ENCODE peak calls at places on chromosomes 7 and 10, in ten cellular contexts. J is uterus; A is dorsolateral prefrontal cortex; L is WERI-Rb-1; B is iris pigment epithelial cell; O is stimulated activated CD8-positive, alpha-beta memory T cell treated with anti-CD3 and anti-CD28 coated beads, Interleukin-2, amount 100 ng/mL, for 1 hour; Y is GM13977; U is Panc1; T is caudate nucleus; Z is ELR. R is an unnamed sample.

GRCh38 chr10:17431871-17432311 is 22.5 kb downstream of the ST8SIA6 start:
- DNase-seq in J (no peak), L (no peak), U (no peak), B (peak), T (no peak), Y (no peak), A (no peak), O (no peak), Z (peak), R (no peak)

GRCh38 chr7:67593807-67594206 is 597.2 kb downstream of the TYW1 start:
- DNase-seq in J (no peak), L (no peak), T (no peak), A (no peak), B (no peak), Z (no peak), O (no peak), Y (no peak), U (no peak), R (no peak)

GRCh38 chr10:35607475-35608316 is 2.6 kb downstream of the GJD4 start:
- DNase-seq in U (no peak), T (no peak), A (no peak), Z (peak), O (no peak), J (no peak), L (no peak), Y (peak), B (no peak), R (no peak)

GRCh38 chr10:34723746-34724145 is 91.3 kb downstream of the PARD3 start:
- DNase-seq in B (peak), O (no peak), Y (peak), Z (peak), J (peak), L (peak), T (no peak), A (no peak), U (no peak), R (no peak)

GRCh38 chr10:18368681-18369080 is 228.5 kb downstream of the CACNB2 start:
- DNase-seq in T (no peak), Y (no peak), B (peak), J (no peak), L (no peak), O (no peak), U (no peak), Z (peak), A (no peak), R (no peak)

GRCh38 chr10:33368086-33368485 is 33.6 kb upstream of the NRP1 start:
- DNase-seq in T (no peak), Y (no peak), B (no peak), A (no peak), U (no peak), Z (no peak), J (no peak), L (no peak), O (no peak), R (no peak)

GRCh38 chr7:98970805-98971204 is 92.5 kb downstream of the TRRAP start:
- DNase-seq in A (no peak), T (no peak), B (no peak), O (no peak), J (no peak), Y (no peak), Z (no peak), L (no peak), U (no peak), R (no peak)

GRCh38 chr7:147524726-147525245 is 1065.8 kb upstream of the C7orf33 start:
- DNase-seq in Y (no peak), Z (no peak), A (no peak), U (no peak), L (no peak), J (no peak), B (no peak), T (no peak), O (no peak), R (no peak)

GRCh38 chr10:1044146-1044545 is 4.8 kb downstream of the IDI1 start:
- DNase-seq in L (no peak), B (no peak), J (no peak), T (no peak), A (no peak), Z (no peak), U (no peak), Y (no peak), O (no peak), R (no peak)

GRCh38 chr7:87784424-87784823 is 91.7 kb downstream of the SLC25A40 start:
- DNase-seq in Y (no peak), O (no peak), U (no peak), B (peak), T (no peak), Z (peak), J (no peak), A (no peak), L (no peak), R (no peak)

GRCh38 chr10:1499344-1499957 is 237.9 kb downstream of the ADARB2 start:
- DNase-seq in A (no peak), T (no peak), U (no peak), Y (no peak), J (no peak), Z (no peak), L (no peak), O (no peak), B (no peak), R (no peak)

GRCh38 chr10:14486777-14487510 is 156.2 kb upstream of the FRMD4A start:
- DNase-seq in Y (no peak), U (no peak), J (no peak), Z (peak), O (no peak), L (no peak), A (no peak), T (no peak), B (no peak), R (no peak)

GRCh38 chr10:4271193-4271592 is 486.2 kb upstream of the KLF6 start:
- DNase-seq in O (no peak), Y (no peak), Z (no peak), U (no peak), A (no peak), T (no peak), L (no peak), J (no peak), B (no peak), R (no peak)

GRCh38 chr7:36473454-36474282 is 84.0 kb downstream of the ANLN start:
- DNase-seq in J (no peak), B (no peak), A (peak), O (no peak), U (no peak), Y (peak), T (no peak), L (peak), Z (peak), R (no peak)

GRCh38 chr10:73553316-73553715 is 37.8 kb downstream of the USP54 start:
- DNase-seq in A (peak), Y (no peak), L (no peak), T (peak), Z (no peak), O (no peak), U (no peak), B (no peak), J (no peak), R (no peak)

GRCh38 chr10:56605043-56605442 is 244.0 kb upstream of the ZWINT start:
- DNase-seq in O (no peak), Z (no peak), J (no peak), A (no peak), L (peak), U (no peak), Y (no peak), B (no peak), T (no peak), R (no peak)

GRCh38 chr7:49172639-49173038 is 248.3 kb downstream of the CDC14C start:
- DNase-seq in U (no peak), A (no peak), B (no peak), T (no peak), O (no peak), Z (no peak), J (no peak), L (no peak), Y (no peak), R (no peak)

GRCh38 chr10:119598397-119598796 is 1.6 kb upstream of the TIAL1 start:
- DNase-seq in L (no peak), O (no peak), J (no peak), T (no peak), B (no peak), Y (no peak), A (no peak), U (no peak), Z (no peak), R (no peak)

R was measured in cortex of kidney.